ENCODE peak calls at places on chromosomes 12 and 14, in ten cellular contexts. Z, Y, U, W, N, R, G, I, T and F are unnamed samples.

GRCh38 chr12:58583541-58583940 is 336.8 kb downstream of the LRIG3 start:
- DNase-seq in T (no peak), Z (peak), U (peak), R (no peak), N (no peak), I (peak), W (no peak), Y (no peak), G (peak), F (no peak)

GRCh38 chr14:20413785-20414117 is 450 bp upstream of the TEP1 start:
- DNase-seq in T (peak), W (peak), U (no peak), Z (peak), N (no peak), R (no peak), I (no peak), Y (peak), G (peak), F (no peak)

GRCh38 chr14:68191567-68192321 is 372.2 kb downstream of the RAD51B start:
- DNase-seq in R (no peak), W (no peak), G (peak), U (peak), T (no peak), I (no peak), Z (peak), N (peak), Y (no peak), F (no peak)

GRCh38 chr14:34237098-34237497 is 224.9 kb downstream of the SPTSSA start:
- DNase-seq in T (no peak), I (no peak), U (no peak), Z (peak), R (no peak), Y (no peak), G (no peak), W (no peak), N (no peak), F (no peak)

GRCh38 chr12:50354908-50355307 is 41.5 kb downstream of the FAM186A start:
- DNase-seq in U (no peak), Z (no peak), Y (no peak), T (no peak), G (no peak), W (no peak), R (no peak), N (no peak), I (no peak), F (no peak)

GRCh38 chr12:92702754-92703679 is at the start of gene PLEKHG7:
- DNase-seq in Z (no peak), T (peak), R (no peak), N (no peak), G (no peak), Y (no peak), W (no peak), I (no peak), U (no peak), F (no peak)

GRCh38 chr14:72771561-72771960 is 122.3 kb downstream of the DPF3 start:
- DNase-seq in G (no peak), T (no peak), R (no peak), N (no peak), Z (no peak), W (no peak), Y (no peak), U (no peak), I (no peak), F (no peak)

GRCh38 chr12:123075591-123076171 is 75.2 kb downstream of the PITPNM2 start:
- DNase-seq in R (no peak), T (peak), W (no peak), Z (no peak), G (peak), I (no peak), U (peak), Y (no peak), N (no peak), F (peak)

GRCh38 chr12:13165578-13166120 is 30.9 kb upstream of the EMP1 start:
- DNase-seq in N (no peak), Z (peak), W (peak), U (peak), I (peak), T (peak), R (peak), G (peak), Y (peak), F (no peak)

GRCh38 chr14:69224946-69225345 is 33.6 kb downstream of the EXD2 start:
- DNase-seq in N (no peak), I (no peak), R (no peak), Z (no peak), G (no peak), W (no peak), U (no peak), T (no peak), Y (no peak), F (no peak)

GRCh38 chr12:7374423-7375144 is 69.4 kb downstream of the CD163L1 start:
- DNase-seq in N (peak), W (no peak), Y (peak), U (no peak), I (peak), G (peak), Z (peak), R (no peak), T (peak), F (no peak)

GRCh38 chr12:47604474-47604873 is 101.4 kb downstream of the RPAP3 start:
- DNase-seq in N (no peak), R (no peak), I (no peak), Z (no peak), G (peak), T (no peak), Y (peak), W (no peak), U (peak), F (no peak)

GRCh38 chr14:71209888-71210287 is 302.6 kb downstream of the PCNX1 start:
- DNase-seq in T (no peak), R (no peak), Y (no peak), W (peak), I (peak), G (no peak), N (no peak), U (no peak), Z (no peak), F (no peak)

DNA sequence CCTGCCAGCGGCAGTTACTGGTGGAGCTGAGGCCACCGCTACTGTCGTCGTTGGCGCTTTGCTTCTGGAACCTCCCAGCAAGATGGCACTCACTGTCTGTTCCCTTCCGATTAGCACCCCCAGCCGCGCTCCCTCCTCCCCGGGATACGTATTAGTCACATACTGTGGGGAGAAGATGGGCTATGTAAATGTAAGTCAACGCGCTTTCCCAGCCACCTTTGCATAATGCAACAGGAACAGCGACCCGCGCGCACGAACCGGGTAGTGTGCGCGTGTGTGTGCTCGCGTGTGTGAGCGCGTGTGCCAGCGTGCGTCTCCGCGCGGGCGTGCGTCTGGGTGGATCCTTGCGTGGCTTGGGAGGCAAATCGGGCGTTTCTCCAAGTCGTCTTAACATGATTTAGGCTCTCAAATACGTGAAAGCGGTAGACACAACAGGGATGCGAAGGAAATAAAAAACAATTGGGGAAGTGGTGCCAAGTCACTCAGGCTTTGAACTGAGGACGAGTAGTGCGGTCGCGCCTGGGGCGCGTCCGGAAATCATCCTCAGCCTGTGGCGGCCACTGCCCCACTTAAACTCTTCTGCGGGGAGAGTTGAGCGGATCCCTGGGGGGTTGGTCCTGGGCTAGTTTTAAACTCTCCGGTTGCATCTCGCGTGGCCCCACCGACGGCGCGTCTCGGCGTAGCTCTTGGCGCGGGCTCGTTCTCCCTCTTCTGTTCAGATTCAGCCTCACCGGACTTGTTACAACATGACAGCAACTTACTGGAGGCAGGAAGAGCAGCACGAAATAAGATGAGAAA is 1.8 kb downstream of the FLRT2 start:
- DNase-seq in Z (peak), R (peak), U (peak), N (no peak), I (peak), G (peak), T (no peak), W (peak), Y (peak), F (peak)
- TF ChIP-seq CTCF in Z (peak), R (peak), U (peak), N (no peak), I (peak), G (peak), T (no peak), W (no peak), Y (peak), F (no peak)

DNA sequence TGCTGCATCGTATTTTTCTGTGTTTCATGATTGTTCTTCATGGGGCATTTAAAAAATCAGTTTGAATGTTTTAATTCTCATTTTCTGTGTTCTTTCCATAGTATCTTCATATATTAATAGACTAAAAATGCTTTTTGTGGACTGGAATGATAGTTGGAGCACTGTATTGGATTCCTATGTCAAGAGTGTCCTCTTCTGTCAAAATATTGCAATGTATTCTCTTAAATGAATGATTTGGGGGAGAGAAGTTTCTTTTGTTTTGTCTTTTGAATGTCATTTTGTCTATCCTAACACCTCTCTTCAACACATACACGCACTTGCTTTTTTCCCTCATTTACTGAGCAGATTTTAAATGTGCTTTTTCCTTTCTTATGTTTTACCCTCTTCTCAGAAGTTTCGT is 4.7 kb upstream of the EIF2S3B start:
- DNase-seq in I (peak), G (peak), N (no peak), Z (peak), T (peak), R (no peak), Y (peak), W (no peak), U (peak), F (no peak)
- TF ChIP-seq CTCF in I (peak), G (peak), N (peak), Z (peak), T (peak), R (no peak), Y (no peak), W (no peak), U (peak), F (no peak)

GRCh38 chr12:128825845-128826244 is 2.1 kb upstream of the SLC15A4 start:
- DNase-seq in Z (no peak), N (no peak), R (no peak), U (no peak), Y (no peak), G (no peak), T (no peak), W (no peak), I (no peak), F (no peak)

GRCh38 chr12:128820723-128821432 is 2.9 kb downstream of the SLC15A4 start:
- DNase-seq in N (no peak), Y (no peak), G (peak), U (no peak), Z (no peak), T (peak), I (no peak), W (no peak), R (no peak), F (no peak)

GRCh38 chr12:128823916-128824839 is at the start of gene SLC15A4:
- DNase-seq in I (peak), G (peak), N (peak), R (peak), Y (peak), W (peak), T (peak), Z (peak), U (peak), F (peak)

GRCh38 chr12:128820253-128820652 is 3.5 kb downstream of the SLC15A4 start:
- DNase-seq in G (no peak), N (no peak), W (no peak), R (no peak), Z (no peak), Y (no peak), I (no peak), U (no peak), T (peak), F (no peak)

DNA sequence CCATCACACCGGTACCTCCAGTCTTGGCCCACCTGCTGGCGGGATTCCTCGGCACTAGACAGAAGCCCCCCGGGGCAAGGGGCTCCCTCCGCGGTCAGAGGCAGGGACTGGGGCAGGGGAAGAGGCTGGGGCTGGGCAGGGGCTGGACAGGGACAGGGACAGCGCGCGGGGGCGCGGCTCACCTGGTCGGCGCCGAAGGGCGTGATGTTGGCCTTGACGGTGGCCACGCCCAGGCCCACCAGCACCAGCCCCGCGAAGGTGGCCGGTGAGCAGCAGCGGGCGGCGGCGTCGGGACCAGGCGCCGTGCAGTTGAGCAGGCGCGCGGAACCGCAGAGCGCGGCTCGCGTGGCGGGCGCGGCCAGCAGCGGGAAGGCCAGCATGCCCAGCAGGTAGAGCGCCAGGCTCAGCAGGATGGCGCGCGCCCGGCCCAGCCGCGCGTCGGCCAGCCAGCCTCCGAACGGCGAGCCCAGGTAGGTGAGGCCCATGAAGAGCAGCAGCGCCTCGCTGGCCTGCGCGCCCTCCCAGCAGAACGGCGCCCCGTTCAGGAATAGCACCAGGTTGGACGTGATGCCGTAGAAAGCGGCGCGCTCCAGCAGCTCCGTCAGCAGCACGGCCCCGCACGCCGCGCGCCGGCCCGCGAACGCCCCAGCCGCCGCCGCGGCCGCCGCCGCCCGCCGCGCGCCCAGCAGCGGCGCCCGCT is 392 bp downstream of the SLC15A4 start:
- DNase-seq in Y (no peak), W (no peak), Z (peak), T (peak), G (no peak), N (peak), U (no peak), I (peak), R (no peak), F (no peak)
- TF ChIP-seq CTCF in Y (no peak), W (no peak), Z (no peak), T (no peak), G (no peak), N (no peak), U (no peak), I (no peak), R (no peak), F (no peak)

GRCh38 chr12:65699251-65699650 is 125.0 kb upstream of the HMGA2 start:
- DNase-seq in G (peak), I (peak), W (no peak), U (peak), R (no peak), T (no peak), Y (peak), Z (peak), N (no peak), F (no peak)
- TF ChIP-seq CTCF in G (peak), I (peak), W (no peak), U (peak), R (no peak), T (no peak), Y (no peak), Z (no peak), N (peak), F (no peak)

GRCh38 chr12:53345486-53346195 is 9.5 kb upstream of the SP7 start:
- DNase-seq in R (no peak), G (no peak), Z (no peak), T (no peak), I (peak), Y (peak), U (no peak), W (peak), N (no peak), F (no peak)
- TF ChIP-seq CTCF in R (no peak), G (no peak), Z (no peak), T (no peak), I (peak), Y (peak), U (no peak), W (no peak), N (no peak), F (no peak)

GRCh38 chr12:91180162-91180561 is 2.5 kb downstream of the DCN start:
- DNase-seq in U (no peak), R (no peak), N (no peak), W (no peak), T (no peak), I (no peak), G (no peak), Z (no peak), Y (no peak), F (no peak)

GRCh38 chr12:91180577-91180976 is 2.0 kb downstream of the DCN start:
- DNase-seq in Y (peak), T (no peak), I (peak), U (peak), N (no peak), G (peak), R (no peak), Z (peak), W (no peak), F (no peak)

GRCh38 chr12:91179315-91179714 is 3.3 kb downstream of the DCN start:
- DNase-seq in G (peak), U (no peak), W (no peak), R (no peak), I (peak), N (no peak), Y (no peak), T (no peak), Z (peak), F (no peak)

GRCh38 chr12:91182664-91183455 is at the start of gene DCN:
- DNase-seq in Z (no peak), W (no peak), N (no peak), U (peak), R (no peak), I (peak), G (peak), Y (no peak), T (no peak), F (no peak)

DNA sequence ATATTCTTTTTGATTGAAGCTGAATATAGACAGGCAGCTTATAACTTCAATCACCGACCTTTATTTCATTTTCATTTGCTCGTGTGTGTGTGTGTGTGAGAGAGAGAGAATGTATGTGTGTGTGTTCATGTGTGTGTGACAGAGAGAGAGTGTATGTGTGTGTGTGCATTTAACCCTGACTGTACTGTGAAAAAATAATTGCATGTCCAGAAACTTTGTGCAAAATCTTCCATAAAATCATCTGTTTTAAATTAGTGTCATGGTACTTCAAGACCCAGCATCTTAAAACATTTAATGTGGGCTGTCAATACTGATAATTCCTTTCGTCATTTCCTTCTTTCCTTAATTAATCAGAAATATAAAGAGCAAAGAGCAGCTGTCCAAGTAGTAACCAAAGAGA is 1.6 kb downstream of the DCN start:
- DNase-seq in R (no peak), N (no peak), I (peak), Y (peak), T (no peak), Z (no peak), W (no peak), U (peak), G (peak), F (no peak)
- TF ChIP-seq CTCF in R (no peak), N (no peak), I (no peak), Y (no peak), T (no peak), Z (no peak), W (no peak), U (no peak), G (no peak), F (no peak)

GRCh38 chr12:63098851-63099250 is 52.1 kb downstream of the AVPR1A start:
- DNase-seq in Z (no peak), I (no peak), U (no peak), T (peak), Y (no peak), G (peak), N (peak), R (no peak), W (no peak), F (no peak)
- TF ChIP-seq CTCF in Z (no peak), I (no peak), U (no peak), T (no peak), Y (no peak), G (peak), N (peak), R (no peak), W (no peak), F (no peak)

GRCh38 chr14:25607095-25607657 is 557.2 kb upstream of the STXBP6 start:
- DNase-seq in R (no peak), T (no peak), W (no peak), U (no peak), G (no peak), I (no peak), Z (no peak), Y (no peak), N (no peak), F (no peak)
- TF ChIP-seq CTCF in R (no peak), T (no peak), W (no peak), U (no peak), G (no peak), I (no peak), Z (no peak), Y (no peak), N (no peak), F (no peak)

GRCh38 chr12:55822228-55822627 is 4.4 kb downstream of the ORMDL2 start:
- DNase-seq in R (no peak), Z (peak), I (no peak), T (no peak), U (no peak), W (no peak), G (peak), Y (no peak), N (no peak), F (no peak)
- TF ChIP-seq CTCF in R (no peak), Z (peak), I (peak), T (peak), U (peak), W (no peak), G (peak), Y (no peak), N (peak), F (no peak)

GRCh38 chr12:121061831-121062230 is 22.8 kb upstream of the OASL start:
- DNase-seq in N (no peak), W (no peak), Z (peak), I (peak), R (no peak), T (no peak), U (no peak), G (peak), Y (peak), F (peak)
- TF ChIP-seq CTCF in N (no peak), W (no peak), Z (peak), I (peak), R (no peak), T (peak), U (peak), G (peak), Y (peak), F (no peak)